ENCODE peak calls at places on chromosomes 3 and 15, in four cellular contexts. H is IMR-90, V is ovary, D is adrenal gland. Y is an unnamed sample. For H3K4me1, the result is how much of the 10 kb centered on the place peaks cover.

GRCh38 chr3:60809857-60810256 is 441.4 kb downstream of the FHIT start:
- DNase-seq in D (no peak), H (no peak), V (no peak), Y (peak)

GRCh38 chr3:136805795-136806194 is 13.1 kb upstream of the SLC35G2 start:
- DNase-seq in V (no peak), D (no peak), H (no peak), Y (no peak)

GRCh38 chr15:33179874-33180273 is 14.6 kb downstream of the FMN1 start:
- DNase-seq in V (no peak), H (no peak), D (no peak), Y (no peak)

GRCh38 chr3:194604837-194605236 is 28.4 kb downstream of the TMEM44 start:
- DNase-seq in H (no peak), D (no peak), V (no peak), Y (no peak)

GRCh38 chr3:28290863-28291300 is 49.5 kb downstream of the CMC1 start:
- DNase-seq in D (no peak), H (no peak), V (no peak), Y (no peak)

GRCh38 chr3:8554725-8555621 is 53.4 kb downstream of the LMCD1 start:
- DNase-seq in H (peak), V (peak), D (no peak), Y (peak)

GRCh38 chr3:152205097-152205593 is 63.6 kb upstream of the MBNL1 start:
- DNase-seq in H (no peak), D (no peak), V (no peak), Y (no peak)

GRCh38 chr3:42013652-42014442 is 51.9 kb upstream of the ULK4 start:
- DNase-seq in V (peak), H (no peak), D (peak), Y (no peak)

GRCh38 chr3:53668872-53669271 is 174.5 kb downstream of the CACNA1D start:
- DNase-seq in V (no peak), H (no peak), D (no peak), Y (no peak)

GRCh38 chr3:188123170-188123920 is 30.6 kb upstream of the LPP start:
- DNase-seq in D (no peak), V (no peak), H (peak), Y (no peak)

GRCh38 chr15:67043939-67044771 is 21.2 kb upstream of the SMAD3 start:
- DNase-seq in V (no peak), H (peak), D (no peak), Y (peak)

GRCh38 chr3:9746330-9746729 is 3.4 kb upstream of the OGG1 start:
- DNase-seq in V (no peak), H (peak), D (no peak), Y (no peak)

GRCh38 chr15:34493001-34493400 is 55.4 kb upstream of the GOLGA8A start:
- DNase-seq in V (no peak), H (no peak), D (no peak), Y (no peak)

GRCh38 chr15:78120523-78120922 is 10.7 kb downstream of the CIB2 start:
- DNase-seq in D (no peak), H (no peak), V (no peak), Y (no peak)

GRCh38 chr3:102024270-102024904 is 175.1 kb downstream of the NFKBIZ start:
- DNase-seq in V (no peak), H (no peak), D (no peak), Y (no peak)

GRCh38 chr3:126311338-126311978 is 45.8 kb downstream of the KLF15 start:
- DNase-seq in D (no peak), V (no peak), H (no peak), Y (no peak)

GRCh38 chr3:105166893-105167292 is 199.8 kb upstream of the ALCAM start:
- DNase-seq in D (no peak), H (peak), V (no peak), Y (no peak)

GRCh38 chr15:29700296-29700695 is 122.0 kb downstream of the TJP1 start:
- DNase-seq in V (no peak), H (no peak), D (no peak), Y (no peak)

GRCh38 chr15:55588818-55589122 is 625 bp upstream of the PYGO1 start:
- DNase-seq in V (no peak), H (no peak), D (no peak), Y (no peak)

GRCh38 chr3:184785856-184786255 is 26.1 kb upstream of the VPS8 start:
- DNase-seq in V (no peak), D (no peak), H (no peak), Y (no peak)

GRCh38 chr3:46191730-46192129 is 16.4 kb downstream of the CCR1 start:
- DNase-seq in V (no peak), H (no peak), D (no peak), Y (no peak)

GRCh38 chr3:12187448-12188327 is 29.0 kb upstream of the TIMP4 start:
- DNase-seq in V (peak), H (peak), D (peak), Y (no peak)

GRCh38 chr15:37041042-37041441 is 59.3 kb downstream of the MEIS2 start:
- DNase-seq in D (no peak), H (no peak), V (no peak), Y (no peak)

GRCh38 chr3:69011331-69011730 is 2.2 kb downstream of the EOGT start:
- DNase-seq in D (no peak), H (peak), V (no peak), Y (no peak)
- H3K4me1 ChIP-seq in D (under half), H (under half), V (under half), Y (under half)

DNA sequence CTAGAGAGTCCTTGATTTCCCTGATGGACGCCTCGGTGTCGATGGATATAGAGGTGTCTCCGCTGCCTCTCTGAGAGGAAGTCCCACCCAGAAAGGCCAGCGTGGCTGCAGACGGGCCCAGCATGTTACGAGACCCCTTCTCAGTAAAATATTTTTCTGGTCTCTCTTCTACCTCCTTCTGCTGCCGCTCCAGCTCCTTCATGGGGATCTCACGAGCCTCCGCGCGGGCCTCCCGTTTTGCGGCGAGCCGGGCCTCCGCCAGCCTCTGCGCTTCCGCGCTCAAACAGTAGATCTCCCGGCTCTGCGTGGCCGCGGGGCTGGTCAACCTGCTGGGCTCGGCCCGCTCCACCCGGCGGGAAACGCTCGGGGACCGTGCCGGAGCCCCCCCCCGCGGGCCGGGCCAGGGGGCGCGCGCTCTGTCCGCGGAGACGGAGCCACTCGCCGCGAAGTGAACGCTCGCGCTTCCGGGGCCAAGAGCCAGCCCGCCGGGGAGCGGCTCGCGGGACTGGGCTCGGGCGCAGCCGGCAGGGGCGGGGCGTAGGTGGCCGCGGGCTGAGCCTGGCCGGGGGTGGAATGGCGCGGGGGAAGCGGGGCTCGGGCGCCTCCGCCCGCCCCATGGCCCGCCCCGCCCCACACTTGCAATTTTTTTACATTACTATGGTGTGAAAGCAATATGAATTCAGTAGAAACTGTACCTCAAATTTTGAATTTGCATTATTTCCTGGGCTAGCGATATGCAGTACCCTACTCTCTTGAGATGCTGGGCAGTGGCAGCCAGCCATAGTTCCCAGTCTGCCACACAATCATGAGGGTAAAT is 10.2 kb upstream of the KCNMB3 start:
- DNase-seq in D (peak), V (peak), H (peak), Y (peak)
- H3K4me3 ChIP-seq in D (peak), V (peak), H (peak), Y (peak)

GRCh38 chr3:197209366-197210260 is 88.8 kb downstream of the DLG1 start:
- DNase-seq in H (no peak), V (no peak), D (no peak), Y (no peak)
- H3K27ac ChIP-seq in H (no peak), V (no peak), D (no peak), Y (no peak)

GRCh38 chr3:58054652-58055051 is 46.4 kb downstream of the FLNB start:
- DNase-seq in D (no peak), H (no peak), V (no peak), Y (no peak)

GRCh38 chr3:58058654-58059263 is 50.5 kb downstream of the FLNB start:
- DNase-seq in H (peak), V (no peak), D (no peak), Y (no peak)

GRCh38 chr3:58051196-58051595 is 43.0 kb downstream of the FLNB start:
- DNase-seq in V (no peak), H (peak), D (peak), Y (no peak)

GRCh38 chr3:58052373-58053273 is 44.4 kb downstream of the FLNB start:
- DNase-seq in H (peak), D (peak), V (peak), Y (peak)

DNA sequence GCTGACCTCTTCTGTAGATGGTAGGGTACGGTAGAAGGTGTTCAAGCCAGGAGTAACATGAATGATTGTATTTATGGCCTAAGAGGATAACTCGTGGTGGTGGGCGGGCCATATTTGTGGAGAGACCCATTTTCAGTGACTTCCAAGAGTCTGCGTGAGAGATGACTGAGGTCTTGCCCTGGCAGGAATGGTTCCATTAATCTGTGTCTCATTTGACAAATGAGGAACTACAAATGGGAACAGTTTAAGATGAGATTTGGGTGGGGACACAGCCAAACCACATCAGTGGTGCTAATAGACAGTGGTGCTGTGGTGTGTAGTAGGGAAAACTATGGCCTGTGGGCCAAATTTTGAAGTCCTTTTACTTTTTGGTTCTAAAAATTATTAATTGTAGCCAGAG is 47.1 kb downstream of the FLNB start:
- DNase-seq in V (no peak), D (no peak), H (no peak), Y (no peak)
- H3K4me1 ChIP-seq in V (under half), D (under half), H (under half), Y (under half)

GRCh38 chr3:62378329-62378789 is 5.0 kb upstream of the FEZF2 start:
- DNase-seq in D (no peak), V (no peak), H (no peak), Y (no peak)
- H3K4me3 ChIP-seq in D (no peak), V (no peak), H (no peak), Y (no peak)

DNA sequence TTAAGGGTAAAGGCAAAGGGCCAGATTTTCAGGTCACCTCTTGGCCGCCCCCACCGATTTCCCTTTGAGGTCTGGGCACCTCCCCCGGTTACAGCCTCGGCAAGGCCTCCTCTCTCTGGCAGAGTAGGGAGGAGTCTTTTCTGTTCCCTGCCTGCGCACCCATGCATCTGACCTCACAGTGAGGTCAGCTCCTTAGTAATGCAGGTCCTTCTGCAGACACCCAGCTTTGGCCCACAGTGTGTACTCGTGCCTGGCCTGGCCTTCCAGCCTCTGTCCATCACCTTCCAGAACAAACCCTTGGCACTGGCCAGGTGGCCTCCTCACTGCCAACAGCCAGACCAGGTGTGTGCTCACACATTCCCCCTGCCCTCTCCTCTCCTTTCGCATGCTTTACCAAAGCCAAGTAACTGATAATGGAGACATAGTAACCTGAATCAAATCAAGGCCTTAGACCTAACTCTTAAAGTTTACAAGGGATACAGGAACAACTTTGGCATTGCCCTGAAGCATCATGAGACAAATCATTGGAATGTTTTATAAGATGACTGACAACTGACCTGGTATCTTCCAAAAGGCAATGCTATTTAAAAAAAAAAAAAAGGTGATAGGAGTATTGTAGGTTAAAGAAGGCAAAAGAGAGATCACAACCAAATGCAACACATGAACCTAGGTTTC is 61.3 kb downstream of the CORO2B start:
- DNase-seq in V (peak), D (no peak), H (no peak), Y (no peak)
- H3K27ac ChIP-seq in V (peak), D (peak), H (peak), Y (no peak)

GRCh38 chr15:98870788-98871187 is 136.8 kb downstream of the PGPEP1L start:
- DNase-seq in D (no peak), H (no peak), V (no peak), Y (no peak)
- H3K4me1 ChIP-seq in D (under half), H (under half), V (under half), Y (under half)

DNA sequence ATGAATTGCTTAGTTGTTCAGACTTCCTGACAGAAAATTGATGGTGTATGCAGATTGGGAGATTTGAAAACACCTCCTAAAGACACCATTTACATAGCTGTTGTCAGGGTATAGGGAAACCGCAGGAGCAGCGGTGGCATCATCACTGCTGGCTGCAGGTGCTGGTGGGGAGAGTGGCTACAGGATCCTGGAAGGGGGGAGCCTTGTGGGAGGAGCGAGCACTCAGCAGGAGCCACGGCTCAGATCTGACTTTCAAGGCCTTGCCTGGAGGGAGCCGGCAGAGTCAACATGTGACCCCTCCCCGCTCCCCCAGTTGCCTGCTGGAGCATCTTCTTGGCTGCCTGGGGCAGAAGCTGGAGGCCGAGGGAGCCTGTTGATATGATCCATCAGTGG is 26.1 kb downstream of the EDEM1 start:
- DNase-seq in H (no peak), D (no peak), V (no peak), Y (no peak)
- H3K4me3 ChIP-seq in H (no peak), D (no peak), V (no peak), Y (no peak)

Y was measured in SJCRH30.